ENCODE peak calls at places on chromosomes 12 and 14, in five cellular contexts. I is K562, J is HepG2, F is A549, Z is SK-N-SH. R is an unnamed sample.

GRCh38 chr12:59946635-59947034 is 350.8 kb downstream of the SLC16A7 start:
- DNase-seq in I (no peak), F (no peak), Z (no peak), J (no peak), R (no peak)

GRCh38 chr12:124678421-124678893 is 111.0 kb upstream of the NCOR2 start:
- DNase-seq in I (no peak), J (no peak), Z (peak), F (no peak), R (no peak)

GRCh38 chr14:80637726-80638619 is 303.6 kb downstream of the CEP128 start:
- DNase-seq in F (no peak), Z (no peak), I (no peak), J (no peak), R (no peak)

GRCh38 chr12:108643941-108644742 is 10.4 kb upstream of the SELPLG start:
- DNase-seq in J (no peak), Z (no peak), I (no peak), F (peak), R (peak)

GRCh38 chr12:80271770-80272169 is 172.3 kb upstream of the PTPRQ start:
- DNase-seq in I (no peak), J (no peak), Z (no peak), F (no peak), R (no peak)

GRCh38 chr12:53481957-53482586 is 17.2 kb downstream of the MAP3K12 start:
- DNase-seq in I (no peak), Z (peak), F (peak), J (peak), R (no peak)

GRCh38 chr12:115322275-115322674 is 638.3 kb upstream of the TBX3 start:
- DNase-seq in J (no peak), F (no peak), Z (no peak), I (no peak), R (no peak)

GRCh38 chr12:122399592-122400373 is 22.7 kb downstream of the CLIP1 start:
- DNase-seq in Z (peak), F (peak), I (peak), J (peak), R (peak)

GRCh38 chr14:100187247-100187833 is 27.9 kb upstream of the DEGS2 start:
- DNase-seq in Z (no peak), J (no peak), F (no peak), I (no peak), R (no peak)

GRCh38 chr14:70416322-70416716 is 571 bp downstream of the SYNJ2BP start:
- DNase-seq in I (no peak), F (no peak), J (no peak), Z (peak), R (no peak)

GRCh38 chr14:52131640-52132320 is 62.9 kb upstream of the NID2 start:
- DNase-seq in J (peak), F (peak), Z (peak), I (peak), R (peak)

GRCh38 chr14:106879241-106879640 is 1352.9 kb downstream of the TMEM121 start:
- DNase-seq in Z (peak), I (peak), F (peak), J (peak), R (peak)

GRCh38 chr12:56080556-56081138 is 682 bp downstream of the ERBB3 start:
- DNase-seq in I (peak), Z (no peak), J (peak), F (no peak), R (no peak)

GRCh38 chr14:64702493-64703392 is 1.5 kb upstream of the PLEKHG3 start:
- DNase-seq in F (no peak), I (no peak), Z (no peak), J (no peak), R (no peak)

GRCh38 chr14:50527970-50528369 is 4.4 kb downstream of the MAP4K5 start:
- DNase-seq in I (no peak), Z (no peak), J (no peak), F (no peak), R (no peak)

GRCh38 chr12:48925218-48925871 is at the start of gene FKBP11:
- DNase-seq in J (no peak), Z (peak), F (peak), I (no peak), R (peak)

GRCh38 chr12:96343347-96343954 is 56.8 kb downstream of the CDK17 start:
- DNase-seq in Z (no peak), J (no peak), F (no peak), I (no peak), R (no peak)

GRCh38 chr14:31561155-31561846 is at the start of gene NUBPL:
- DNase-seq in I (peak), F (peak), J (peak), Z (peak), R (peak)
- TF ChIP-seq EP300 in I (no peak), F (no peak), J (peak), Z (no peak), R (peak)

GRCh38 chr12:110705309-110705708 is 16.4 kb upstream of the HVCN1 start:
- DNase-seq in J (no peak), F (no peak), Z (no peak), I (no peak), R (no peak)

GRCh38 chr12:110708917-110709316 is 20.0 kb upstream of the HVCN1 start:
- DNase-seq in F (no peak), Z (no peak), J (no peak), I (no peak), R (no peak)

GRCh38 chr12:110702081-110702480 is 13.2 kb upstream of the HVCN1 start:
- DNase-seq in I (no peak), Z (no peak), J (no peak), F (no peak), R (no peak)

GRCh38 chr12:110704231-110704630 is 15.3 kb upstream of the HVCN1 start:
- DNase-seq in J (no peak), F (no peak), I (no peak), Z (no peak), R (no peak)

DNA sequence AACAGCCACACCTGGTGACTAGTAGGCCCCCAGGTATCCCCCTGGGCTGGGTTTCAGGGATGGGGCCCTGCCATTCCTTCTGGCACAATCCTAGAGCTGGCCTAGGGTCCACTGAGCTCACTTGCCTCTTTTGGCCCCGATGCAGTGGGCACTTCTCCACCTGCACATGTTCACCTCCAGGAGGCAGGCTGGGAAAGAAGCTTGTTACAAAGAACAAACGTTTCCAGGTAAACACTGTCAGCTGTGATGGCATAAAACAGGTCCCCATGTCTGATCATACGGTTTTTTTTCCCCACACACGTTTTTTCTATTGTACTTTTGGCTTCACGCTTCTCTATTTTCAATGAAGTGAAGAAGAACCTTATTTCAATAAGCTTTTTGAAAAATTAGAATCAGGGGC is 15.8 kb upstream of the HVCN1 start:
- DNase-seq in Z (no peak), I (no peak), J (peak), F (peak), R (no peak)
- TF ChIP-seq CTCF in Z (peak), I (peak), J (peak), F (peak), R (no peak)

GRCh38 chr12:126858586-126858985 is 1408.4 kb upstream of the TMEM132C start:
- DNase-seq in I (no peak), Z (no peak), F (no peak), J (no peak), R (no peak)

GRCh38 chr12:126860210-126860609 is 1406.8 kb upstream of the TMEM132C start:
- DNase-seq in J (no peak), Z (no peak), I (no peak), F (no peak), R (no peak)

GRCh38 chr12:126856958-126857357 is 1410.0 kb upstream of the TMEM132C start:
- DNase-seq in F (no peak), Z (no peak), I (no peak), J (no peak), R (no peak)

GRCh38 chr12:126855768-126856167 is 1411.2 kb upstream of the TMEM132C start:
- DNase-seq in F (no peak), Z (no peak), I (no peak), J (no peak), R (no peak)
- TF ChIP-seq EP300 in F (no peak), Z (no peak), I (no peak), J (no peak), R (no peak)

DNA sequence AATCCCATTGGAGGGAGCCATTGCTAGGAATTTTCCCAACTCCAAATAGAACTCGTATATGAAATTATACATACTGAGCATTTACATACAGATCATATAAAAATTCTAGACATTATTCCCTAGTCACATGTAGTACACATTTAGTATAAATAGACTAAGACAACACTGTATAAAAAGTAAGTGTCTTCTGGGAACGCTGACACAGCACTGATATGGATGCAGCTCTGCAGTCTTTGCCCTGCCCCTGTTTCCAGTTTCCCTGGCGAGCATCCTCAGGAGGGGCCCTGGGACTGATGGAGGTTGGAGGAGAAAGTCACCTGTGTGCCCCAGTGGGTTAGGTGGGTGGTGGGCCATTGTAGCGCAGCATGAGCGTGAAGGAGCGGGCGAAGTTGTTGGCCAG is 97.8 kb upstream of the CLMN start:
- DNase-seq in J (no peak), Z (no peak), F (no peak), I (no peak), R (no peak)
- TF ChIP-seq CTCF in J (no peak), Z (peak), F (no peak), I (no peak), R (no peak)

DNA sequence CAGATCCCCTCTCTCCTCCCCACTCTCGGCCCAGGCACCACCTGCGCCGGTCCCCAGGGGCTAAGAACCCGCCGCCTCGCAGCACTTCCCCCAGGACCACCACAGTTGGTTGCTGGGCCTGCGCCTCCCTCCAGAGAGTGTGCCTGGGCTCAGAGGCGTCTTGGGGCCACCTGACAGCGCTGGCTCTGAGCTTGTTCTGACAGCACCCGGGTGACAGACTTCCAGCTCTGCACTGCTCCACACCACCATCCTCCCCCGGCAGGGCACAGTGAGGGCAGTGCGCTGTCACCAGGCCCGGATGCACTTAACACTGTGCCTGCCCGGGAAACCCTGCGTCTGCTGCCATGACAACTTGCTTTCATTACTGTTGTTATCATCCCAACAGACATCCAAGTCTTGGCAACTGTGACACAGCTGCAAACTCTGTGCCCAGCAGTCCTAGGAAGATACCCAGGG is 6.6 kb downstream of the BRF1 start:
- DNase-seq in F (no peak), I (no peak), Z (peak), J (no peak), R (no peak)
- TF ChIP-seq EP300 in F (no peak), I (no peak), Z (peak), J (no peak), R (no peak)

DNA sequence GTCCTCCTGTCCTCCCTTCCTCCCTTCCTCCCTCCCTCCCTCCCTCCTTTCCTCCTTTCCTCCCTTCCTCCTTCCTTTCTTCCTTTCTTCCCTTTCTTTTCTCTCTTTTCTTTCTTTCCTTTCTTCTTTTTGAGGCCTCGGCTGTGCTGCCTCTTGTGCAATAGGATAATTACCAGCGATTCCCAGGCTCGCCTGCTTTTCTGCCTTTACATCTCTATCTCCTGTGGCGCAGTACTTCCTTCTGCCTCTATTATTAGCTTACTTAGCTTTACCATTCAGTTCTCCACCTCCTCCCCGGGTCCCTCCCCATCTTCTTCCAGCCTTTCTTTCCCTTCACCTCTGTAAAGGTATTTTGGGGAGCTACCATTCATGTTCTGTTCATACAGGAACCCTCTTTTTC is 19.9 kb downstream of the ETV6 start:
- DNase-seq in I (no peak), J (no peak), F (no peak), Z (no peak), R (no peak)
- TF ChIP-seq CTCF in I (no peak), J (no peak), F (no peak), Z (no peak), R (no peak)